ENCODE peak calls at places on chromosomes 6 and 20, in eight cellular contexts. One of them, this sample, is unnamed.

GRCh38 chr6:81228912-81229540 is 523.5 kb downstream of the TENT5A start:
- DNase-seq in skeletal muscle cell: no peak
- DNase-seq in EL: peak; percentile 28
- DNase-seq in SJSA1: no peak
- DNase-seq in stimulated activated CD4-positive, alpha-beta T cell treated with anti-CD3 and anti-CD28 coated beads, Interleukin-2, amount 100 ng/mL, for 48 hours: no peak
- DNase-seq in renal cortical epithelial cell: no peak
- DNase-seq in NCI-H1417: no peak
- DNase-seq in AG09319: peak; percentile 38
- DNase-seq in this sample: no peak

GRCh38 chr20:51565741-51566140 is 23.2 kb upstream of the NFATC2 start:
- DNase-seq in skeletal muscle cell: no peak
- DNase-seq in EL: peak; percentile 55
- DNase-seq in SJSA1: no peak
- DNase-seq in stimulated activated CD4-positive, alpha-beta T cell treated with anti-CD3 and anti-CD28 coated beads, Interleukin-2, amount 100 ng/mL, for 48 hours: no peak
- DNase-seq in renal cortical epithelial cell: no peak
- DNase-seq in NCI-H1417: no peak
- DNase-seq in AG09319: no peak
- DNase-seq in this sample: no peak

GRCh38 chr6:25202505-25202904 is 76.7 kb upstream of the CARMIL1 start:
- DNase-seq in skeletal muscle cell: peak; percentile 41
- DNase-seq in EL: peak; percentile 78
- DNase-seq in SJSA1: peak; percentile 37
- DNase-seq in stimulated activated CD4-positive, alpha-beta T cell treated with anti-CD3 and anti-CD28 coated beads, Interleukin-2, amount 100 ng/mL, for 48 hours: no peak
- DNase-seq in renal cortical epithelial cell: no peak
- DNase-seq in NCI-H1417: no peak
- DNase-seq in AG09319: no peak
- DNase-seq in this sample: no peak

GRCh38 chr6:169884158-169884557 is 132.7 kb downstream of the ERMARD start:
- DNase-seq in skeletal muscle cell: no peak
- DNase-seq in EL: no peak
- DNase-seq in SJSA1: no peak
- DNase-seq in stimulated activated CD4-positive, alpha-beta T cell treated with anti-CD3 and anti-CD28 coated beads, Interleukin-2, amount 100 ng/mL, for 48 hours: no peak
- DNase-seq in renal cortical epithelial cell: no peak
- DNase-seq in NCI-H1417: no peak
- DNase-seq in AG09319: no peak
- DNase-seq in this sample: no peak

GRCh38 chr6:3517350-3517749 is 60.5 kb upstream of the SLC22A23 start:
- DNase-seq in skeletal muscle cell: peak; percentile 91
- DNase-seq in EL: peak; percentile 92
- DNase-seq in SJSA1: no peak
- DNase-seq in stimulated activated CD4-positive, alpha-beta T cell treated with anti-CD3 and anti-CD28 coated beads, Interleukin-2, amount 100 ng/mL, for 48 hours: no peak
- DNase-seq in renal cortical epithelial cell: peak; percentile 85
- DNase-seq in NCI-H1417: no peak
- DNase-seq in AG09319: peak; percentile 85
- DNase-seq in this sample: no peak

GRCh38 chr6:15245361-15246216 is at the start of gene JARID2:
- DNase-seq in skeletal muscle cell: peak; percentile 98
- DNase-seq in EL: peak; percentile 98
- DNase-seq in SJSA1: peak; percentile 94
- DNase-seq in stimulated activated CD4-positive, alpha-beta T cell treated with anti-CD3 and anti-CD28 coated beads, Interleukin-2, amount 100 ng/mL, for 48 hours: peak; percentile 92
- DNase-seq in renal cortical epithelial cell: peak; percentile 93
- DNase-seq in NCI-H1417: peak; percentile 99
- DNase-seq in AG09319: peak; percentile 97
- DNase-seq in this sample: peak; percentile 99

GRCh38 chr6:13268914-13269532 is 59.3 kb downstream of the TBC1D7 start:
- DNase-seq in skeletal muscle cell: no peak
- DNase-seq in EL: peak; percentile 68
- DNase-seq in SJSA1: no peak
- DNase-seq in stimulated activated CD4-positive, alpha-beta T cell treated with anti-CD3 and anti-CD28 coated beads, Interleukin-2, amount 100 ng/mL, for 48 hours: no peak
- DNase-seq in renal cortical epithelial cell: peak; percentile 89
- DNase-seq in NCI-H1417: no peak
- DNase-seq in AG09319: no peak
- DNase-seq in this sample: no peak

GRCh38 chr6:47626782-47627181 is 71.6 kb upstream of the ADGRF4 start:
- DNase-seq in skeletal muscle cell: no peak
- DNase-seq in EL: no peak
- DNase-seq in SJSA1: no peak
- DNase-seq in stimulated activated CD4-positive, alpha-beta T cell treated with anti-CD3 and anti-CD28 coated beads, Interleukin-2, amount 100 ng/mL, for 48 hours: no peak
- DNase-seq in renal cortical epithelial cell: no peak
- DNase-seq in NCI-H1417: no peak
- DNase-seq in AG09319: no peak
- DNase-seq in this sample: no peak

GRCh38 chr6:167122827-167123657 is at the start of gene CCR6:
- DNase-seq in skeletal muscle cell: no peak
- DNase-seq in EL: no peak
- DNase-seq in SJSA1: no peak
- DNase-seq in stimulated activated CD4-positive, alpha-beta T cell treated with anti-CD3 and anti-CD28 coated beads, Interleukin-2, amount 100 ng/mL, for 48 hours: no peak
- DNase-seq in renal cortical epithelial cell: no peak
- DNase-seq in NCI-H1417: no peak
- DNase-seq in AG09319: no peak
- DNase-seq in this sample: no peak

GRCh38 chr6:70375166-70375565 is 38.1 kb upstream of the FAM135A start:
- DNase-seq in skeletal muscle cell: peak; percentile 37
- DNase-seq in EL: peak; percentile 75
- DNase-seq in SJSA1: peak; percentile 27
- DNase-seq in stimulated activated CD4-positive, alpha-beta T cell treated with anti-CD3 and anti-CD28 coated beads, Interleukin-2, amount 100 ng/mL, for 48 hours: no peak
- DNase-seq in renal cortical epithelial cell: peak; percentile 73
- DNase-seq in NCI-H1417: no peak
- DNase-seq in AG09319: no peak
- DNase-seq in this sample: no peak

GRCh38 chr6:33763483-33763882 is 16.8 kb upstream of the IP6K3 start:
- DNase-seq in skeletal muscle cell: no peak
- DNase-seq in EL: no peak
- DNase-seq in SJSA1: no peak
- DNase-seq in stimulated activated CD4-positive, alpha-beta T cell treated with anti-CD3 and anti-CD28 coated beads, Interleukin-2, amount 100 ng/mL, for 48 hours: no peak
- DNase-seq in renal cortical epithelial cell: no peak
- DNase-seq in NCI-H1417: no peak
- DNase-seq in AG09319: no peak
- DNase-seq in this sample: no peak

GRCh38 chr20:47544240-47544639 is 42.6 kb downstream of the NCOA3 start:
- DNase-seq in skeletal muscle cell: peak; percentile 20
- DNase-seq in EL: peak; percentile 81
- DNase-seq in SJSA1: peak; percentile 52
- DNase-seq in stimulated activated CD4-positive, alpha-beta T cell treated with anti-CD3 and anti-CD28 coated beads, Interleukin-2, amount 100 ng/mL, for 48 hours: no peak
- DNase-seq in renal cortical epithelial cell: peak; percentile 87
- DNase-seq in NCI-H1417: no peak
- DNase-seq in AG09319: no peak
- DNase-seq in this sample: no peak

GRCh38 chr6:134472661-134473060 is 154.7 kb upstream of the SGK1 start:
- DNase-seq in skeletal muscle cell: no peak
- DNase-seq in EL: no peak
- DNase-seq in SJSA1: no peak
- DNase-seq in stimulated activated CD4-positive, alpha-beta T cell treated with anti-CD3 and anti-CD28 coated beads, Interleukin-2, amount 100 ng/mL, for 48 hours: no peak
- DNase-seq in renal cortical epithelial cell: no peak
- DNase-seq in NCI-H1417: no peak
- DNase-seq in AG09319: no peak
- DNase-seq in this sample: no peak

GRCh38 chr20:37927410-37928048 is 24.6 kb downstream of the VSTM2L start:
- DNase-seq in skeletal muscle cell: no peak
- DNase-seq in EL: no peak
- DNase-seq in SJSA1: no peak
- DNase-seq in stimulated activated CD4-positive, alpha-beta T cell treated with anti-CD3 and anti-CD28 coated beads, Interleukin-2, amount 100 ng/mL, for 48 hours: no peak
- DNase-seq in renal cortical epithelial cell: no peak
- DNase-seq in NCI-H1417: no peak
- DNase-seq in AG09319: no peak
- DNase-seq in this sample: no peak

This sample was measured in heart left ventricle.